ENCODE peak calls at places on chromosome 11, in six cellular contexts. L, W, B, G, S and F are unnamed samples.

GRCh38 chr11:68324695-68325094 is 12.3 kb downstream of the LRP5 start:
- DNase-seq in L (no peak), W (no peak), B (no peak), G (no peak), S (no peak), F (no peak)

GRCh38 chr11:7381937-7382336 is 103.4 kb upstream of the OLFML1 start:
- DNase-seq in L (no peak), W (no peak), B (no peak), G (no peak), S (no peak), F (no peak)

GRCh38 chr11:57598831-57599155 is 1.3 kb downstream of the SERPING1 start:
- DNase-seq in L (no peak), W (no peak), B (no peak), G (no peak), S (no peak), F (no peak)

GRCh38 chr11:46175401-46176002 is 54.2 kb upstream of the PHF21A start:
- DNase-seq in L (no peak), W (no peak), B (no peak), G (no peak), S (no peak), F (no peak)

GRCh38 chr11:73321342-73322110 is 13.4 kb downstream of the ARHGEF17 start:
- DNase-seq in L (peak; percentile 39), W (no peak), B (no peak), G (peak; percentile 84), S (no peak), F (no peak)

GRCh38 chr11:77283101-77283500 is 18.4 kb downstream of the GDPD4 start:
- DNase-seq in L (no peak), W (no peak), B (no peak), G (no peak), S (no peak), F (no peak)

GRCh38 chr11:64000740-64001514 is 14.7 kb downstream of the OTUB1 start:
- DNase-seq in L (peak; percentile 59), W (no peak), B (no peak), G (no peak), S (no peak), F (no peak)

GRCh38 chr11:68974421-68975194 is 6.2 kb downstream of the MRGPRD start:
- DNase-seq in L (peak; percentile 68), W (peak; percentile 77), B (no peak), G (peak; percentile 53), S (no peak), F (no peak)

GRCh38 chr11:128328955-128329551 is 258.3 kb downstream of the ETS1 start:
- DNase-seq in L (no peak), W (no peak), B (no peak), G (no peak), S (no peak), F (no peak)

GRCh38 chr11:118889796-118890195 is 6.1 kb downstream of the CXCR5 start:
- DNase-seq in L (no peak), W (no peak), B (no peak), G (no peak), S (no peak), F (peak; percentile 91)

GRCh38 chr11:35586216-35586615 is 32.0 kb upstream of the FJX1 start:
- DNase-seq in L (no peak), W (no peak), B (no peak), G (no peak), S (no peak), F (no peak)

GRCh38 chr11:84260862-84261261 is 974.7 kb upstream of the CCDC90B start:
- DNase-seq in L (no peak), W (no peak), B (no peak), G (no peak), S (no peak), F (no peak)

GRCh38 chr11:12942157-12942556 is 67.0 kb upstream of the RASSF10 start:
- DNase-seq in L (peak; percentile 35), W (no peak), B (no peak), G (no peak), S (no peak), F (no peak)

GRCh38 chr11:46348566-46348981 is 1.3 kb downstream of the DGKZ start:
- DNase-seq in L (no peak), W (no peak), B (no peak), G (no peak), S (no peak), F (no peak)

GRCh38 chr11:795638-796564 is 2.2 kb downstream of the SLC25A22 start:
- DNase-seq in L (peak; percentile 57), W (no peak), B (peak; percentile 79), G (peak; percentile 91), S (peak; percentile 99), F (no peak)
- TF ChIP-seq POLR2AphosphoS5 in L (no peak), W (no peak), B (peak; percentile 68), G (peak; percentile 64), S (peak; percentile 63), F (no peak)

DNA sequence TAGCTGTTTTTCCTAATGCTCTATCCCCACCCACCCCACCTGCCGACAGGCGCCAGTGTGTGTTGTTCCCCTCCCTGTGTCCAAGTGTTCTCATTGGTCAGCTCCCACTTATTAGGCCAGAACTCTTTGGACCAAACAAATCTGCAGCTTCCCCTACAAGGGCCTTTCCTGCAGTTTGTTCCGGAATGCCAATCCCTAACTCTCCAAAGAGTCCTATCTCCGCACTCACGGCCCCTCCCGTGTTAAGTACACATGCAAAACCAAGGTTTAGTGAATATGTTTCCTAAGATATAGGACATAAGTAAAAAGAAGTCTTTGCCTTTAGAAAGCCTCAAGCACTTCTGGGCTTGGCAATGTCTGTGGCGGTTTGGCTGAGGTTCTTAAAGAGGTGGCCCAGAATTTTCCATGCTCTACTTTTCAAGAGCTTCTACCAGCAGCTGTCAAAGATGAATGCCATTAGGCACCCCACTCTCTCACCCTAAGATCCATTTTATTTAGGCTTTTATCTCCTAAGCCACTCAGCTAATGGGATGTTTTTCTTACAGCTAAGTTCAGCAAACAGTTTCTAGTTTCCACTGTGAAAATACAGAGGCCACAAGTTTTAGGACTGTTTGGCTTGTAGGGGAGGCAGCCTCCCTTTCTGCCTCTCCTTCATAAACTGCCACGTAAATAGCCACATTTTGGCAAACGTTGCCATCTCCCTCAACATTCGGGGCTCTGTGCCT is 1.6 kb downstream of the CD59 start:
- DNase-seq in L (no peak), W (no peak), B (no peak), G (no peak), S (no peak), F (no peak)
- TF ChIP-seq POLR2AphosphoS5 in L (no peak), W (no peak), B (no peak), G (peak; percentile 18), S (no peak), F (no peak)

DNA sequence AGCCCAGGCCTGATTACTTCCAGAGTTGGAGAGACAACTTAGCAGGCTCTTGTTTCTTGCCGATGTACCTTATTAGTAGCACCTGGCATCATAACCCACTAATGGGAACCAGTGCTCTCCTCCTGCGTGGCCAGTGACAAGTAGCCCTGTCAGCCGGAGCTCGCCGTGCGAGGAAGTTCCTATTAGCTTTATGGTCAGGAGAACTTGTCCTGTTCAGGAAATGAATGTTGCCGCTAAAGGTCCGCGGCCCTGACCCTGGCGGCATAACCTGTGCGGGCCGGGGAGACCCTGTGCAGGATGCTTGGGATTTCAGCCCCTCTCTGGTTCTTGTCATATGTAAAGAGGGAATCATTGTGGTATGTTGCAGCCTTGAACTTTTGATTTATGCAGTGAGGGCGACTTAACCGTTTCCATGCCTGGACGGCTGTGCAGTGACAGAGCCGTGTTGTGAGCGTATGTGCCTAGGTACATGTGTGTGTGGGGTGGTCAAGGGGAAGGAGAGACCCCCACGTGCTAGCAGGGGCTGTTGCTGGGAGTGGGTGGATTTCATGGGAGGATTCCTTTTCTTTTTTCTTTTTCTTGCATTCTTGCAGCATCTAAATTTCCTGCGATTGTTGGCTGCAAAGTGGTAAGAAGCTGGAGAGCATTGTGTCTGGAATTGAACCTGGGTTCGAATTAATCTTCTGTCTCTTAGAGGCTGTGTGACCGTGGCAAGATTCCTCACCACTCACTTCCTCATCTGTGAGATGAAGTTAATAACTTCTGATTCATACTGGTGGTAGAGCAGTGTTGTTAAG is 15.2 kb downstream of the ZBTB16 start:
- DNase-seq in L (no peak), W (no peak), B (no peak), G (peak; percentile 75), S (no peak), F (no peak)
- TF ChIP-seq POLR2AphosphoS5 in L (no peak), W (no peak), B (no peak), G (peak; percentile 12), S (no peak), F (no peak)

GRCh38 chr11:96579642-96580041 is 189.8 kb downstream of the JRKL start:
- DNase-seq in L (no peak), W (no peak), B (no peak), G (no peak), S (no peak), F (no peak)
- TF ChIP-seq POLR2AphosphoS5 in L (no peak), W (no peak), B (no peak), G (no peak), S (no peak), F (no peak)

GRCh38 chr11:65316311-65316978 is 1.8 kb downstream of the CDC42EP2 start:
- DNase-seq in L (peak; percentile 64), W (no peak), B (no peak), G (peak; percentile 89), S (no peak), F (no peak)

GRCh38 chr11:65315866-65316233 is 1.2 kb downstream of the CDC42EP2 start:
- DNase-seq in L (no peak), W (no peak), B (no peak), G (no peak), S (no peak), F (no peak)

GRCh38 chr11:65314501-65315203 is at the start of gene CDC42EP2:
- DNase-seq in L (peak; percentile 87), W (peak; percentile 44), B (peak; percentile 74), G (peak; percentile 94), S (peak; percentile 92), F (peak; percentile 81)

GRCh38 chr11:65316979-65317786 is 2.5 kb downstream of the CDC42EP2 start:
- DNase-seq in L (peak; percentile 80), W (peak; percentile 55), B (peak; percentile 77), G (peak; percentile 90), S (no peak), F (peak; percentile 78)

GRCh38 chr11:65315204-65315865 is 669 bp downstream of the CDC42EP2 start:
- DNase-seq in L (peak; percentile 94), W (peak; percentile 48), B (peak; percentile 68), G (peak; percentile 92), S (peak; percentile 86), F (peak; percentile 53)
- TF ChIP-seq POLR2AphosphoS5 in L (peak; percentile 53), W (peak; percentile 16), B (no peak), G (no peak), S (no peak), F (no peak)